ENCODE peak calls at places on chromosomes 13 and 19, in ten cellular contexts. V is esophagus squamous epithelium, F is psoas muscle, A is lung, W is aorta, B is coronary artery, U is GM12878, L is fibroblast of the aortic adventitia, S is iPS DF 6.9, M is MM.1S. R is an unnamed sample.

GRCh38 chr19:29577662-29577963 is 28.5 kb upstream of the POP4 start:
- DNase-seq in U (no peak), M (no peak), B (peak), V (no peak), F (no peak), L (no peak), A (no peak), S (no peak), W (no peak), R (no peak)

GRCh38 chr13:21825801-21826200 is 154.9 kb downstream of the FGF9 start:
- DNase-seq in F (no peak), A (no peak), M (no peak), L (no peak), B (no peak), S (no peak), V (no peak), U (no peak), W (no peak), R (no peak)

GRCh38 chr13:26488236-26489028 is 69.1 kb upstream of the WASF3 start:
- DNase-seq in W (no peak), U (no peak), M (no peak), S (no peak), B (no peak), F (no peak), V (no peak), L (no peak), A (no peak), R (no peak)

GRCh38 chr19:46303702-46304397 is 7.0 kb downstream of the HIF3A start:
- DNase-seq in F (peak), B (peak), L (no peak), W (peak), S (peak), M (no peak), A (peak), V (no peak), U (no peak), R (peak)

GRCh38 chr19:31277516-31277915 is 71.7 kb downstream of the TSHZ3 start:
- DNase-seq in M (no peak), L (no peak), S (no peak), A (no peak), U (no peak), W (no peak), B (no peak), F (no peak), V (no peak), R (no peak)

GRCh38 chr13:48258002-48258401 is 25.0 kb downstream of the ITM2B start:
- DNase-seq in U (no peak), A (no peak), B (no peak), L (no peak), F (no peak), S (no peak), M (no peak), V (no peak), W (no peak), R (no peak)

GRCh38 chr13:40611004-40611403 is 55.4 kb downstream of the FOXO1 start:
- DNase-seq in S (no peak), W (no peak), A (no peak), M (no peak), B (no peak), V (no peak), L (no peak), F (no peak), U (no peak), R (no peak)

GRCh38 chr19:32748497-32748896 is 28.9 kb downstream of the TDRD12 start:
- DNase-seq in A (no peak), U (no peak), L (no peak), B (no peak), M (no peak), S (no peak), V (no peak), W (no peak), F (no peak), R (no peak)

GRCh38 chr13:91574756-91575155 is 176.3 kb downstream of the GPC5 start:
- DNase-seq in B (no peak), S (no peak), F (no peak), U (no peak), L (peak), M (no peak), V (no peak), A (no peak), W (no peak), R (no peak)

GRCh38 chr19:49875801-49876421 is 1.2 kb downstream of the AKT1S1 start:
- DNase-seq in V (no peak), L (peak), W (peak), F (peak), S (no peak), B (no peak), M (peak), U (no peak), A (peak), R (peak)

DNA sequence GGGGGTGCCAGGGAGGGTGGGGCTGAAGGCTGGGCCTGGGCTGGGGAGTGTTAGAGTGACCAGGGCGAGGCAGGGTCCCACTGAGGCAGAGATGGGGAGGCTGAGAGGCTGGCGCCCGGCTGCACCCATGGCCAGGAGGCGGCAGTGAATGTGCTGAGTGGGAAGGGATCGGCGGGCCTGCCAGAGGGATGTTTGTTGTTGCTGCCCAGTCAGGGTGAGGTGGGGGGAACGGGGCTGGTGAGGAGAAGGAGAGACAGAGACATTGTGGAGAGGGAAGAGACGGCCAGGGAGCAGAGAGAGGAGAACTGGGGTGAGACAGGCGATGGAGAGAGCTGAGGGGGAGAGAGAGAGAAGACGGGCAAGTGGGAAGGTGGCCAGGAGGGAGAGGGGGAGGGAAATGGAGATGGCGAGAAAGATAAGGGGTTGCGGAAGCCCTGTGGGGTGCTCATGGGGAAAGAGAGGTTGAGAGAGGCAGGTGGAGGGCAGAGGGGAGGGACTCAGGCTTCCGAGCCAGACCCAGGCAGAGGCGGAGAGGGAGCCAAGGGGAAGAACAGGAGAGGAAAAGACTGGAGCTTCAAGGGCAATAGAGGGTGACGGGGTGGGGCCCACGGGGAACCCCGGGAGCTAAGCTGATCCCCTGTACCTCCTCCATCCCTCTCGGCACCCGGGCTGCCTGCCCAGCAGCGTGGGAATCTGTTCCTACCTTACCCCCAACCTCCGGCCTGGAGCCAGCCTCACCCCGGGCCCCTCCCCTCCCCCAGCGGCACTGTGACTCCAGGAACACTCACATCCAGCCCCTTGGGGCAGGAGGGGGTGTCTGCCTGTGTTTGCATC is 690 bp upstream of the B3GNT8 start:
- DNase-seq in L (peak), S (no peak), A (peak), F (no peak), V (no peak), U (no peak), M (no peak), B (peak), W (no peak), R (peak)
- H3K4me3 ChIP-seq in L (peak), S (peak), A (no peak), F (peak), V (peak), U (peak), M (no peak), B (peak), W (peak), R (no peak)

DNA sequence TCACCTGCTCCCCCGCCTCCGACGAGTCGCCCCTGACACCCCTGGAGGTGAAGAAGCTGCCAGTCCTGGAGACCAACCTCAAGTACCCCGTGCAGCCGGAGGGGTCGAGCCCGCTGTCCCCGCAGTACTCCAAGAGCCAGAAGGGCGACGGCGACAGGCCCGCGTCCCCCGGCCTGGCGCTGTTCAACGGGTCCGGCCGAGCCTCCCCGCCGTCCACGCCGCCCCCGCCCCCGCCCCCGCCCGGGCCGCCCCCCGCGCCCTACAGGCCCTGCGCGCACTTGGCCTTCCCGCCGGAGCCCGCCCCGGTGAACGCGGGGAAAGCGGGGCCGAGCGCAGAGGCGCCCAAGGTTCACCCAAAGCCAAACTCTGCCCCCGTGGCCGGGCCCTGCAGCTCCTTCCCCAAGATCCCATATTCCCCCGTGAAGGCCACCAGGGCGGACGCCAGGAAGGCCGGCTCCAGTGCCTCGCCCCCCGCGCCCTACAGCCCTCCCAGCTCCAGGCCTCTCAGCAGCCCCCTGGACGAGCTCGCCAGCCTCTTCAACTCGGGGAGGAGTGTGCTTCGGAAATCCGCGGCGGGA is 511.5 kb downstream of the MYO16 start:
- DNase-seq in L (no peak), A (no peak), M (no peak), W (no peak), S (no peak), F (no peak), B (no peak), V (no peak), U (no peak), R (no peak)
- H3K4me3 ChIP-seq in L (no peak), A (peak), M (no peak), W (peak), S (no peak), F (peak), B (peak), V (peak), U (no peak), R (no peak)

GRCh38 chr19:41545547-41545946 is 30.4 kb upstream of the CEACAM21 start:
- DNase-seq in B (no peak), F (no peak), U (no peak), S (no peak), V (no peak), M (no peak), W (no peak), A (no peak), L (no peak), R (no peak)
- H3K4me3 ChIP-seq in B (peak), F (no peak), U (peak), S (no peak), V (peak), M (peak), W (no peak), A (no peak), L (no peak), R (no peak)

DNA sequence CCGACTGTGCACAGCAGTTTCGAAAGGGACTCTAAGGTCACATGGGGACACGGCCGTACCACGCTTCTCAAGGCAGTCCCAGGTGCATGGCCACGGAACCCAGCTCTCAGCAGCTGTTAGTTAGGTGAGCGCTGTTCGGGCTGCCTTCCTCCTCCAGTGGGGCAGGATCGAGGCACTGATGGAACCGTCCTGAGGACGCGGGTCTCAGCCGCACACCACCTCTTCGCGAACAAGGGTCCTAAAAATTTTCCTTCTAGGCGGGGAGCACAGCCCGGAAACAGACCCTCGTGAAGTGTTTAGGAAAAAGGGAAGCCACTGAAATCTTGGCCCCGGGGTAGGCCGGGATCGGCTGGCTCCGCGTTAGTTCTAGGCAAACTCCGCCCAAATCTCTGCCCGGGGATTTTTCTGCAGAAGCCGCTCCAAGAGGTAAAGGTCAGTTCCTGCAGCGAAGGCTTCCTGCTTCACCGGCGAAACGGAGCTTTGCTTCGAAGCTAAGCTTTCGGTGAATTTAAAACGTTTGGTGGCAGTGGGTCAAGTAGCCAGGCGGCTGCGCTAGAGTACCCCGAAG is 752 bp downstream of the GJB2 start:
- DNase-seq in A (no peak), W (no peak), B (peak), U (no peak), M (peak), S (peak), V (no peak), L (peak), F (no peak), R (peak)
- H3K4me3 ChIP-seq in A (peak), W (peak), B (peak), U (peak), M (peak), S (peak), V (peak), L (peak), F (peak), R (peak)

DNA sequence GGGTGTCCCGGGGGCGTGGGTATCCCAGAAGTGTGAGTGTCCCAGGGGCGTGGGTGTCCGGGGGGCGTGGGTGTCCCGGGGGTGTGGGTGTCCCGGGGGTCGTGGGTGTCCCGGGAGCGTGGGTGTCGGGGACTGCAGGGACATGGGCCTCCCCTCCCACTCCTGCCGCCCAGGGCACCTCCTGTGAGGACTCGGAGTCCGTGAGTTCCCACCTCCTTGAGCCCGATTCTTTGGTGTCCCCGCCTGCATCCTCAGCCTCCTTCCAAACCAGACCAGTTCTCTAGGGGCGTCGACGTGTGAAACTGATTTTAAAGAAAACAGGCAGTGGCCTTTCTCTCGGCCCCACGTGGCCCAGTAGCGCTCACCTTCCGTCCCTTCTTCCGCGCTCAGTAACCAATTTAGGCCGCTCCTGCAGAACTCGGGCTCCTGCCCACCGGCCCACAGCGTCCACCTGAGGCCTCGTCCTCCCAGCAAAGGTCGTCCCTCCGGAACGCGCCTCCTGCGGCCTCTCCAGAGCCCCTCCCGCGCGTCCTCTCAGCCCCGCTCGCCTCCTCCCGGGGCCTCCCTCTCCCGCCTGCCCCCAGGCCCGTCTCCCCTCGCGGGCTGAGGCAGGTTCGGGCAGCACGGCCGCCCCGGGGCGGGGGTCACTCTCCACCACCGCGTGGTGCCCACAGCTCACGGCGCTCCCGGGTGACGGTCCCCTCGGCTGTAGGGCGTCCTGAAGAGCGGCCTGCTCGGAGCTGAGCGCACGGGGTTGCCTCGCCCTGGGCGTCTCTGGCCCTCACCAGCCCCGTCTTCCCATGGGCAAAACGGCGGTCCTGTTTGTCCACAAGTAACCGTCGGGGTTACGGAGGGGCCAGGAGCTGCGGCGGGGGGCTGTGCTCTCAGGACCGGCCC is 3.8 kb downstream of the F7 start:
- DNase-seq in M (no peak), A (no peak), B (no peak), V (no peak), L (no peak), W (peak), F (peak), U (no peak), S (no peak), R (peak)
- H3K4me3 ChIP-seq in M (no peak), A (no peak), B (peak), V (peak), L (no peak), W (no peak), F (no peak), U (no peak), S (peak), R (no peak)

DNA sequence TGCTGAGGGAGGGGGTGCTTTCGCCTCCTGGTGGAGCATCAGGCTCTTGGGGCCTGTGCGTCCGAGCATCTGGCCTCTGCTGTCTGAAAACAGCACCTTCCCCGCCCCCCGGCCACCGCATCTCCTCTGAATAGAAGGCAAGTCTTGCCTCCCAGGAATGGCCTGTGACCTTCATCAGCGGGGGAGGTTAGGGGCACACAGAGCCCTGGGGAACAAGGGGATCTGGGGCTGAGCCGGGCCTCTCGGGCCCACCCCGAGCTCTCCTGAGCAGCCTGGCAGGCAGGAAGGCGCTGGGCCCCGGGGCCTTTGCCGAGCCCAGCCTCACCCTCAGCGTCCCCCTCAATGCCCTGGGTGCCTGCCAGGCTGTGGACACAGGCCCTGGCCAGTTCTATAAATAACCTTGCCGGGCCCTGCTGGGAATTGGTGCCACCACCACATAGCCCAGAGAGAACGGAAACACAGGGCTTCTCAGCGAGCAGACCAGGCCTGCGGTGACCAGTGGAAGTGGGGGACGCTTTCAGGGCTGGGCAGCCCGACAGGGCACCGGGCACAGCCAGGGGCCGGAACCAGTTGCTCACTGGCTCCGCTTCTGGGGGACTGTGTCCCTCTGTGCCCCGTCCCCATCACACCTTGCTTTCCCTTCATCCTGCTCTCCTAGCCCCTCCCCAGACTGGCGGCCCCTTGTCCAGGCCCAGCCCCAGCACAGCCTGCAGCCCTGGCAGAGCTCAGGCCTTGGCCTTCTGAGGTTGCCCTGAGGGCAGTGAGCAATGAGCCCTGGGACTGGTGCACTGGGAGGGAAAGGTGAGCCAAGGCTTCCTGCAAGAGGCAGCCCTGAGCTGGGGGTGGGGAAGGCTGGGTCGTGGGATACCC is 9.5 kb downstream of the STK11 start:
- DNase-seq in S (no peak), F (peak), M (no peak), V (no peak), W (peak), B (peak), U (no peak), A (no peak), L (no peak), R (peak)
- H3K4me3 ChIP-seq in S (no peak), F (peak), M (no peak), V (peak), W (no peak), B (peak), U (no peak), A (no peak), L (no peak), R (no peak)

GRCh38 chr19:3626473-3627350 is at the start of gene CACTIN:
- DNase-seq in U (peak), B (peak), W (peak), L (peak), F (peak), A (peak), V (peak), M (peak), S (peak), R (peak)
- H3K4me3 ChIP-seq in U (peak), B (peak), W (peak), L (peak), F (peak), A (peak), V (peak), M (peak), S (peak), R (peak)

DNA sequence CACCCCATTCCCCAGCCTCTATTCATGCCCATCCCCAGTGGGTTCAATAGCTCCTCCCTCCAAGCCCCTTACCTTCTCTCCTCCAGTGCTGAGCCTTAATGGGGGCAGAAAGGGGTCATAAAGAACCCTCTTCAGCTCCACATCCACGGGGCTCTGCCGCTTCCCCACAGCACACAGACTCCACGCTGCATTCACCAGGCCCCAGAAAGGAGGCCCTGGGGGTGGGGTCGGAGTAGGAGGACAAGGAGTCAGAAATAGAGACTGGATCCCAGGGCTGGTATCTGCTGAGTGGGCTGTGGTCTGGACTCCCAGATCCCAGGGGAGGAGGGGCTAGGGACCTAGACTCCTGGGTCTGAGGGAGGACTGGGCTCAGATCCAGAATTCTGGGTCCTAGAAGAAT is 1.6 kb downstream of the CA11 start:
- DNase-seq in B (no peak), S (no peak), A (no peak), U (no peak), W (no peak), V (no peak), M (no peak), F (no peak), L (no peak), R (no peak)
- H3K4me3 ChIP-seq in B (no peak), S (peak), A (no peak), U (no peak), W (no peak), V (peak), M (no peak), F (peak), L (no peak), R (no peak)

R was measured in body of pancreas.